ENCODE peak calls at places on chromosomes 12 and 14, in four cellular contexts. One of them, this sample, is unnamed.

GRCh38 chr12:124829008-124829707 is 34.5 kb downstream of the SCARB1 start:
- DNase-seq in right atrium auricular region: no peak
- DNase-seq in left ventricle myocardium inferior: no peak
- DNase-seq in CD8-positive, alpha-beta memory T cell: no peak
- DNase-seq in this sample: no peak

GRCh38 chr14:85853996-85854526 is 324.1 kb downstream of the FLRT2 start:
- DNase-seq in right atrium auricular region: no peak
- DNase-seq in left ventricle myocardium inferior: no peak
- DNase-seq in CD8-positive, alpha-beta memory T cell: no peak
- DNase-seq in this sample: no peak

GRCh38 chr14:55097894-55098560 is 31.0 kb upstream of the LGALS3 start:
- DNase-seq in right atrium auricular region: no peak
- DNase-seq in left ventricle myocardium inferior: no peak
- DNase-seq in CD8-positive, alpha-beta memory T cell: peak
- DNase-seq in this sample: no peak

GRCh38 chr12:124518051-124518932 is 49.1 kb downstream of the NCOR2 start:
- DNase-seq in right atrium auricular region: peak
- DNase-seq in left ventricle myocardium inferior: peak
- DNase-seq in CD8-positive, alpha-beta memory T cell: no peak
- DNase-seq in this sample: peak

GRCh38 chr14:104520620-104521410 is 58.7 kb upstream of the C14orf180 start:
- DNase-seq in right atrium auricular region: no peak
- DNase-seq in left ventricle myocardium inferior: no peak
- DNase-seq in CD8-positive, alpha-beta memory T cell: no peak
- DNase-seq in this sample: no peak

GRCh38 chr12:49288412-49288853 is 6.5 kb upstream of the PRPH start:
- DNase-seq in right atrium auricular region: peak
- DNase-seq in left ventricle myocardium inferior: no peak
- DNase-seq in CD8-positive, alpha-beta memory T cell: peak
- DNase-seq in this sample: no peak

GRCh38 chr12:32516230-32516629 is 116.9 kb downstream of the FGD4 start:
- DNase-seq in right atrium auricular region: no peak
- DNase-seq in left ventricle myocardium inferior: no peak
- DNase-seq in CD8-positive, alpha-beta memory T cell: no peak
- DNase-seq in this sample: no peak

GRCh38 chr14:106491851-106492250 is 965.5 kb downstream of the TMEM121 start:
- DNase-seq in right atrium auricular region: no peak
- DNase-seq in left ventricle myocardium inferior: no peak
- DNase-seq in CD8-positive, alpha-beta memory T cell: no peak
- DNase-seq in this sample: no peak

GRCh38 chr12:120144215-120144614 is 27.7 kb upstream of the RAB35 start:
- DNase-seq in right atrium auricular region: no peak
- DNase-seq in left ventricle myocardium inferior: no peak
- DNase-seq in CD8-positive, alpha-beta memory T cell: no peak
- DNase-seq in this sample: no peak

GRCh38 chr14:55136241-55136640 is 7.2 kb downstream of the LGALS3 start:
- DNase-seq in right atrium auricular region: no peak
- DNase-seq in left ventricle myocardium inferior: no peak
- DNase-seq in CD8-positive, alpha-beta memory T cell: no peak
- DNase-seq in this sample: no peak

GRCh38 chr12:89544730-89545184 is 18.9 kb upstream of the POC1B start:
- DNase-seq in right atrium auricular region: no peak
- DNase-seq in left ventricle myocardium inferior: peak
- DNase-seq in CD8-positive, alpha-beta memory T cell: no peak
- DNase-seq in this sample: no peak

GRCh38 chr12:101743242-101743641 is 4.0 kb upstream of the SYCP3 start:
- DNase-seq in right atrium auricular region: no peak
- DNase-seq in left ventricle myocardium inferior: no peak
- DNase-seq in CD8-positive, alpha-beta memory T cell: no peak
- DNase-seq in this sample: no peak

GRCh38 chr12:106445981-106446380 is 88.4 kb downstream of the POLR3B start:
- DNase-seq in right atrium auricular region: no peak
- DNase-seq in left ventricle myocardium inferior: no peak
- DNase-seq in CD8-positive, alpha-beta memory T cell: no peak
- DNase-seq in this sample: no peak

GRCh38 chr14:34874386-34875030 is 652 bp downstream of the BAZ1A start:
- DNase-seq in right atrium auricular region: no peak
- DNase-seq in left ventricle myocardium inferior: peak
- DNase-seq in CD8-positive, alpha-beta memory T cell: peak
- DNase-seq in this sample: peak

GRCh38 chr14:73700325-73700724 is 13.9 kb downstream of the PNMA1 start:
- DNase-seq in right atrium auricular region: no peak
- DNase-seq in left ventricle myocardium inferior: no peak
- DNase-seq in CD8-positive, alpha-beta memory T cell: no peak
- DNase-seq in this sample: no peak

GRCh38 chr12:122847921-122848421 is 12.7 kb downstream of the HIP1R start:
- DNase-seq in right atrium auricular region: no peak
- DNase-seq in left ventricle myocardium inferior: no peak
- DNase-seq in CD8-positive, alpha-beta memory T cell: no peak
- DNase-seq in this sample: peak

GRCh38 chr14:102749833-102750775 is 27.1 kb upstream of the TRAF3 start:
- DNase-seq in right atrium auricular region: no peak
- DNase-seq in left ventricle myocardium inferior: no peak
- DNase-seq in CD8-positive, alpha-beta memory T cell: no peak
- DNase-seq in this sample: no peak

GRCh38 chr12:104354167-104354867 is 50.8 kb downstream of the EID3 start:
- DNase-seq in right atrium auricular region: peak
- DNase-seq in left ventricle myocardium inferior: no peak
- DNase-seq in CD8-positive, alpha-beta memory T cell: no peak
- DNase-seq in this sample: no peak

GRCh38 chr12:27284021-27284420 is 39.9 kb downstream of the STK38L start:
- DNase-seq in right atrium auricular region: no peak
- DNase-seq in left ventricle myocardium inferior: no peak
- DNase-seq in CD8-positive, alpha-beta memory T cell: no peak
- DNase-seq in this sample: no peak

GRCh38 chr12:125225641-125226040 is 160.4 kb downstream of the AACS start:
- DNase-seq in right atrium auricular region: no peak
- DNase-seq in left ventricle myocardium inferior: no peak
- DNase-seq in CD8-positive, alpha-beta memory T cell: no peak
- DNase-seq in this sample: no peak

GRCh38 chr12:12786716-12787601 is 1.5 kb downstream of the APOLD1 start:
- DNase-seq in right atrium auricular region: peak
- DNase-seq in left ventricle myocardium inferior: peak
- DNase-seq in CD8-positive, alpha-beta memory T cell: peak
- DNase-seq in this sample: peak

GRCh38 chr12:122856999-122857671 is 21.9 kb downstream of the HIP1R start:
- DNase-seq in right atrium auricular region: no peak
- DNase-seq in left ventricle myocardium inferior: no peak
- DNase-seq in CD8-positive, alpha-beta memory T cell: no peak
- DNase-seq in this sample: no peak

GRCh38 chr14:80965041-80965440 is 9.6 kb downstream of the TSHR start:
- DNase-seq in right atrium auricular region: no peak
- DNase-seq in left ventricle myocardium inferior: no peak
- DNase-seq in CD8-positive, alpha-beta memory T cell: no peak
- DNase-seq in this sample: no peak
- H3K27ac ChIP-seq in right atrium auricular region: no peak
- H3K27ac ChIP-seq in left ventricle myocardium inferior: no peak
- H3K27ac ChIP-seq in CD8-positive, alpha-beta memory T cell: no peak
- H3K27ac ChIP-seq in this sample: no peak

DNA sequence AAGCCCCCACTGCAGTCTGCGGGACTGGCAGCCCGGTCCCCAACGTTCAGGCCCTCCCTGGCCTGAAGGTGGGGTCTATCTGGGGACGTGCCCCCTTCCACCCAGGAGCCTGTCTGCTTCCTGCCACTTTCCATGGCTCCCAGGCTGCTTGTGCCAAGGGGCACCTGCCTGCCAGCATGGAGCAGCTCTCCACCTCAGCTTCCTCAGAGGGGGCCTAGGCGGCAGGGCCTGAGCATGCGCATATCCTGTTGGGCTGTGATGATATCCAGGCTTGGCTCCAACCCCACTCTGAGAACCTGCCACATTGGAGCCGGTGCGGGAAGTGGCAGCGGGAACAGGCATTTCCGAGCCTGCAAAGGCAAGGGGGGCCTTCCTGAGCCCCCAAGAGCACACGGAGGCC is 57.4 kb downstream of the FUT8 start:
- DNase-seq in right atrium auricular region: no peak
- DNase-seq in left ventricle myocardium inferior: no peak
- DNase-seq in CD8-positive, alpha-beta memory T cell: no peak
- DNase-seq in this sample: no peak
- H3K27ac ChIP-seq in right atrium auricular region: no peak
- H3K27ac ChIP-seq in left ventricle myocardium inferior: no peak
- H3K27ac ChIP-seq in CD8-positive, alpha-beta memory T cell: no peak
- H3K27ac ChIP-seq in this sample: no peak

GRCh38 chr14:94081386-94081820 is 293 bp downstream of the IFI27L1 start:
- DNase-seq in right atrium auricular region: no peak
- DNase-seq in left ventricle myocardium inferior: no peak
- DNase-seq in CD8-positive, alpha-beta memory T cell: no peak
- DNase-seq in this sample: no peak
- H3K27ac ChIP-seq in right atrium auricular region: peak
- H3K27ac ChIP-seq in left ventricle myocardium inferior: peak
- H3K27ac ChIP-seq in CD8-positive, alpha-beta memory T cell: peak
- H3K27ac ChIP-seq in this sample: no peak

DNA sequence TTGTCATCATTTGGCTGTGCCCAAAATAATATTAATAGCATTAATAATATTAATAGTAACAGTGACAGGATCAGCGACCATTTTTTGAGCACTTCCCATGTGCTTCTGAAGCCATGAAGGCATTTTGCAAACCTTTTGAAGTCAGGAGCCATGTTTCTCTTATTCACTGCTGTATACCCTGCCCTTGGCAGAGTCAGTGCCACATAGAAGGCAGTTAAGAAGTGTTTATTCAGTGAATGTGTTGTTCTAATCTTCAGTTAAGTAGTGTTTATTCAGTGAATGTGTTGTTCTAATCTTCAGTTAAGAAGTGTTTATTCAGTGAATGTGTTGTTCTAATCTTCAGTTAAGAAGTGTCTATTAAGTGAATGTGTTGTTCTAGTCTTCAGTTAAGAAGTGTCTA is 319.7 kb upstream of the NAV3 start:
- DNase-seq in right atrium auricular region: no peak
- DNase-seq in left ventricle myocardium inferior: no peak
- DNase-seq in CD8-positive, alpha-beta memory T cell: no peak
- DNase-seq in this sample: no peak
- H3K27ac ChIP-seq in right atrium auricular region: no peak
- H3K27ac ChIP-seq in left ventricle myocardium inferior: no peak
- H3K27ac ChIP-seq in CD8-positive, alpha-beta memory T cell: no peak
- H3K27ac ChIP-seq in this sample: no peak

GRCh38 chr12:111034148-111034910 is 114.0 kb upstream of the MYL2 start:
- DNase-seq in right atrium auricular region: no peak
- DNase-seq in left ventricle myocardium inferior: no peak
- DNase-seq in CD8-positive, alpha-beta memory T cell: no peak
- DNase-seq in this sample: no peak

GRCh38 chr12:111035578-111036301 is 115.4 kb upstream of the MYL2 start:
- DNase-seq in right atrium auricular region: no peak
- DNase-seq in left ventricle myocardium inferior: no peak
- DNase-seq in CD8-positive, alpha-beta memory T cell: no peak
- DNase-seq in this sample: no peak

GRCh38 chr12:111033281-111034147 is 113.1 kb upstream of the MYL2 start:
- DNase-seq in right atrium auricular region: no peak
- DNase-seq in left ventricle myocardium inferior: no peak
- DNase-seq in CD8-positive, alpha-beta memory T cell: no peak
- DNase-seq in this sample: no peak

GRCh38 chr12:111037047-111037446 is 116.7 kb upstream of the MYL2 start:
- DNase-seq in right atrium auricular region: no peak
- DNase-seq in left ventricle myocardium inferior: no peak
- DNase-seq in CD8-positive, alpha-beta memory T cell: no peak
- DNase-seq in this sample: no peak

GRCh38 chr12:111034911-111035577 is 114.7 kb upstream of the MYL2 start:
- DNase-seq in right atrium auricular region: no peak
- DNase-seq in left ventricle myocardium inferior: no peak
- DNase-seq in CD8-positive, alpha-beta memory T cell: no peak
- DNase-seq in this sample: no peak
- H3K27ac ChIP-seq in right atrium auricular region: no peak
- H3K27ac ChIP-seq in left ventricle myocardium inferior: no peak
- H3K27ac ChIP-seq in CD8-positive, alpha-beta memory T cell: no peak
- H3K27ac ChIP-seq in this sample: no peak